ENCODE peak calls at places on chromosomes 12 and 14, in nine cellular contexts. H is nephron progenitor cell; Q is NCI-H1105 treated with DMSO at 0.1 percent for 48 hours; A is HCEC 1CT; E is stimulated activated naive CD8-positive, alpha-beta T cell treated with anti-CD3 and anti-CD28 coated beads, Interleukin-15, Interleukin-2, amounts not matched to agents 100 U/mL and 50 U/mL, for 24 hours; X is activated T-helper 1 cell treated with anti-CD3 and anti-CD28 coated beads, Interleukin-2, amount 50 U/mL, for 16 hours; D is bronchial epithelial cell; T is activated CD4-positive, alpha-beta T cell treated with anti-CD3 and anti-CD28 coated beads for 48 hours; C is GM13976. F is an unnamed sample.

GRCh38 chr14:91070572-91070971 is 10.1 kb upstream of the RPS6KA5 start:
- DNase-seq in H (no peak), Q (no peak), A (no peak), E (no peak), X (no peak), D (no peak), T (no peak), C (no peak), F (no peak)

GRCh38 chr12:119296535-119296934 is 38.0 kb upstream of the CCDC60 start:
- DNase-seq in H (no peak), Q (no peak), A (no peak), E (no peak), X (no peak), D (no peak), T (no peak), C (no peak), F (no peak)

GRCh38 chr12:43805149-43805856 is 814 bp downstream of the TWF1 start:
- DNase-seq in H (no peak), Q (peak; percentile 72), A (no peak), E (no peak), X (no peak), D (no peak), T (no peak), C (peak; percentile 25), F (no peak)

GRCh38 chr14:61498303-61498702 is 176.9 kb downstream of the PRKCH start:
- DNase-seq in H (no peak), Q (no peak), A (no peak), E (no peak), X (no peak), D (no peak), T (no peak), C (no peak), F (no peak)

GRCh38 chr14:29222671-29223268 is 456.2 kb downstream of the FOXG1 start:
- DNase-seq in H (peak; percentile 3), Q (peak; percentile 54), A (peak; percentile 73), E (no peak), X (no peak), D (peak; percentile 48), T (no peak), C (no peak), F (peak; percentile 73)

GRCh38 chr14:62882967-62883366 is 162.3 kb downstream of the KCNH5 start:
- DNase-seq in H (no peak), Q (no peak), A (no peak), E (no peak), X (no peak), D (no peak), T (no peak), C (no peak), F (no peak)

GRCh38 chr14:76467843-76468242 is 91.9 kb downstream of the ESRRB start:
- DNase-seq in H (no peak), Q (no peak), A (no peak), E (no peak), X (no peak), D (no peak), T (no peak), C (no peak), F (no peak)

GRCh38 chr12:12331896-12332295 is 18.1 kb downstream of the MANSC1 start:
- DNase-seq in H (no peak), Q (no peak), A (no peak), E (no peak), X (no peak), D (peak; percentile 57), T (no peak), C (no peak), F (no peak)

GRCh38 chr14:29240046-29240445 is 473.5 kb downstream of the FOXG1 start:
- DNase-seq in H (no peak), Q (no peak), A (peak; percentile 95), E (no peak), X (no peak), D (peak; percentile 82), T (no peak), C (no peak), F (peak; percentile 89)